ENCODE peak calls at places on chromosomes 1 and 21, in five cellular contexts. W is HS-5; Q is WTC11; T is amygdala; P is activated CD4-positive, alpha-beta T cell treated with anti-CD3 and anti-CD28 coated beads, Interleukin-2, amount 50 U/mL, for 4 hours. U is an unnamed sample.

GRCh38 chr1:72235062-72235461 is 47.3 kb downstream of the NEGR1 start:
- DNase-seq in W (no peak), Q (no peak), T (no peak), P (no peak), U (no peak)

GRCh38 chr1:198937231-198938031 is 298.6 kb downstream of the PTPRC start:
- DNase-seq in W (peak), Q (no peak), T (peak), P (no peak), U (peak)

GRCh38 chr21:29288239-29288638 is 10.5 kb upstream of the BACH1 start:
- DNase-seq in W (no peak), Q (no peak), T (no peak), P (no peak), U (no peak)

GRCh38 chr1:80633947-80634710 is 1166.6 kb upstream of the ADGRL2 start:
- DNase-seq in W (no peak), Q (peak), T (no peak), P (no peak), U (no peak)

GRCh38 chr1:48889615-48890014 is 112.9 kb upstream of the BEND5 start:
- DNase-seq in W (no peak), Q (no peak), T (no peak), P (no peak), U (no peak)

GRCh38 chr1:18247151-18247550 is 139.6 kb downstream of the IGSF21 start:
- DNase-seq in W (no peak), Q (no peak), T (no peak), P (no peak), U (no peak)

GRCh38 chr1:232704694-232705680 is 75.1 kb upstream of the SIPA1L2 start:
- DNase-seq in W (peak), Q (no peak), T (peak), P (no peak), U (peak)

GRCh38 chr1:1291611-1292441 is 11.6 kb downstream of the SCNN1D start:
- DNase-seq in W (no peak), Q (peak), T (no peak), P (peak), U (no peak)

GRCh38 chr1:106972074-106972473 is 84.4 kb upstream of the PRMT6 start:
- DNase-seq in W (no peak), Q (no peak), T (no peak), P (no peak), U (no peak)

GRCh38 chr1:32316906-32317282 is 19.1 kb downstream of the MARCKSL1 start:
- DNase-seq in W (no peak), Q (no peak), T (no peak), P (no peak), U (no peak)

GRCh38 chr1:44254392-44254791 is 41.1 kb downstream of the DMAP1 start:
- DNase-seq in W (no peak), Q (no peak), T (no peak), P (no peak), U (no peak)

GRCh38 chr1:1777950-1778826 is at the start of gene NADK:
- DNase-seq in W (no peak), Q (peak), T (peak), P (peak), U (no peak)

GRCh38 chr1:232221790-232222499 is 408.0 kb downstream of the SIPA1L2 start:
- DNase-seq in W (peak), Q (no peak), T (no peak), P (no peak), U (no peak)

GRCh38 chr1:11648732-11649158 is 5.5 kb downstream of the FBXO2 start:
- DNase-seq in W (no peak), Q (peak), T (no peak), P (no peak), U (no peak)

GRCh38 chr21:27772816-27773215 is 805.9 kb upstream of the ADAMTS5 start:
- DNase-seq in W (no peak), Q (no peak), T (no peak), P (no peak), U (peak)

GRCh38 chr1:12616709-12617373 is 1.2 kb downstream of the DHRS3 start:
- DNase-seq in W (no peak), Q (peak), T (no peak), P (no peak), U (no peak)

GRCh38 chr1:226128487-226129075 is 58.0 kb downstream of the ACBD3 start:
- DNase-seq in W (no peak), Q (no peak), T (no peak), P (no peak), U (no peak)

GRCh38 chr1:234533975-234534876 is 55.2 kb upstream of the TARBP1 start:
- DNase-seq in W (peak), Q (no peak), T (peak), P (no peak), U (peak)

GRCh38 chr1:193516755-193517388 is 330.5 kb upstream of the B3GALT2 start:
- DNase-seq in W (no peak), Q (no peak), T (no peak), P (no peak), U (no peak)

GRCh38 chr1:167487614-167488013 is 30.7 kb downstream of the CD247 start:
- DNase-seq in W (no peak), Q (no peak), T (no peak), P (no peak), U (no peak)

GRCh38 chr1:225348400-225348799 is 79.4 kb downstream of the LBR start:
- DNase-seq in W (no peak), Q (no peak), T (no peak), P (no peak), U (no peak)

GRCh38 chr1:34113362-34113761 is 51.7 kb downstream of the CSMD2 start:
- DNase-seq in W (no peak), Q (peak), T (no peak), P (no peak), U (no peak)

GRCh38 chr21:17334478-17334877 is 178.4 kb upstream of the CXADR start:
- DNase-seq in W (no peak), Q (no peak), T (no peak), P (no peak), U (no peak)

GRCh38 chr21:25717491-25718139 is 17.1 kb downstream of the ATP5PF start:
- DNase-seq in W (no peak), Q (no peak), T (no peak), P (no peak), U (no peak)

U was measured in AG09319.